ENCODE peak calls at places on chromosomes 4 and X, in seven cellular contexts. One of them, this sample, is unnamed. For H3K36me3, the result is how much of the 10 kb centered on the place peaks cover.

GRCh38 chrX:133749951-133750350 is 235.4 kb downstream of the GPC3 start:
- DNase-seq in tibial nerve: no peak
- DNase-seq in heart left ventricle: no peak
- DNase-seq in psoas muscle: no peak
- DNase-seq in pancreas: no peak
- DNase-seq in cardiac muscle cell: no peak
- DNase-seq in suprapubic skin: no peak
- DNase-seq in this sample: no peak

GRCh38 chr4:519203-519651 is 20.2 kb downstream of the PIGG start:
- DNase-seq in tibial nerve: no peak
- DNase-seq in heart left ventricle: no peak
- DNase-seq in psoas muscle: no peak
- DNase-seq in pancreas: no peak
- DNase-seq in cardiac muscle cell: no peak
- DNase-seq in suprapubic skin: no peak
- DNase-seq in this sample: no peak

GRCh38 chrX:39895228-39896110 is 202.3 kb downstream of the BCOR start:
- DNase-seq in tibial nerve: no peak
- DNase-seq in heart left ventricle: no peak
- DNase-seq in psoas muscle: no peak
- DNase-seq in pancreas: no peak
- DNase-seq in cardiac muscle cell: no peak
- DNase-seq in suprapubic skin: no peak
- DNase-seq in this sample: no peak

GRCh38 chr4:121041307-121042090 is 30.8 kb downstream of the NDNF start:
- DNase-seq in tibial nerve: no peak
- DNase-seq in heart left ventricle: no peak
- DNase-seq in psoas muscle: no peak
- DNase-seq in pancreas: no peak
- DNase-seq in cardiac muscle cell: no peak
- DNase-seq in suprapubic skin: no peak
- DNase-seq in this sample: no peak

GRCh38 chrX:149512225-149512885 is 7.2 kb upstream of the IDS start:
- DNase-seq in tibial nerve: no peak
- DNase-seq in heart left ventricle: no peak
- DNase-seq in psoas muscle: peak
- DNase-seq in pancreas: peak
- DNase-seq in cardiac muscle cell: peak
- DNase-seq in suprapubic skin: no peak
- DNase-seq in this sample: no peak

GRCh38 chr4:186936496-186937375 is 213.1 kb upstream of the FAT1 start:
- DNase-seq in tibial nerve: no peak
- DNase-seq in heart left ventricle: no peak
- DNase-seq in psoas muscle: no peak
- DNase-seq in pancreas: no peak
- DNase-seq in cardiac muscle cell: peak
- DNase-seq in suprapubic skin: no peak
- DNase-seq in this sample: no peak

GRCh38 chr4:25178838-25179261 is 18.6 kb upstream of the SEPSECS start:
- DNase-seq in tibial nerve: no peak
- DNase-seq in heart left ventricle: no peak
- DNase-seq in psoas muscle: no peak
- DNase-seq in pancreas: no peak
- DNase-seq in cardiac muscle cell: no peak
- DNase-seq in suprapubic skin: no peak
- DNase-seq in this sample: no peak

GRCh38 chr4:173264245-173264959 is 69.8 kb downstream of the HMGB2 start:
- DNase-seq in tibial nerve: no peak
- DNase-seq in heart left ventricle: peak
- DNase-seq in psoas muscle: peak
- DNase-seq in pancreas: peak
- DNase-seq in cardiac muscle cell: peak
- DNase-seq in suprapubic skin: no peak
- DNase-seq in this sample: no peak

GRCh38 chr4:183872531-183872930 is 32.6 kb upstream of the STOX2 start:
- DNase-seq in tibial nerve: no peak
- DNase-seq in heart left ventricle: no peak
- DNase-seq in psoas muscle: no peak
- DNase-seq in pancreas: no peak
- DNase-seq in cardiac muscle cell: no peak
- DNase-seq in suprapubic skin: no peak
- DNase-seq in this sample: no peak

GRCh38 chrX:143296521-143296920 is 220.8 kb downstream of the SPANXN3 start:
- DNase-seq in tibial nerve: no peak
- DNase-seq in heart left ventricle: no peak
- DNase-seq in psoas muscle: no peak
- DNase-seq in pancreas: no peak
- DNase-seq in cardiac muscle cell: no peak
- DNase-seq in suprapubic skin: no peak
- DNase-seq in this sample: no peak

GRCh38 chr4:123995939-123996338 is 599.3 kb downstream of the SPRY1 start:
- DNase-seq in tibial nerve: no peak
- DNase-seq in heart left ventricle: no peak
- DNase-seq in psoas muscle: no peak
- DNase-seq in pancreas: no peak
- DNase-seq in cardiac muscle cell: peak
- DNase-seq in suprapubic skin: no peak
- DNase-seq in this sample: no peak

GRCh38 chr4:8215001-8215427 is 15.9 kb downstream of the SH3TC1 start:
- DNase-seq in tibial nerve: no peak
- DNase-seq in heart left ventricle: peak
- DNase-seq in psoas muscle: no peak
- DNase-seq in pancreas: no peak
- DNase-seq in cardiac muscle cell: peak
- DNase-seq in suprapubic skin: no peak
- DNase-seq in this sample: no peak

GRCh38 chrX:117973175-117974075 is 143.2 kb downstream of the KLHL13 start:
- DNase-seq in tibial nerve: no peak
- DNase-seq in heart left ventricle: no peak
- DNase-seq in psoas muscle: no peak
- DNase-seq in pancreas: no peak
- DNase-seq in cardiac muscle cell: no peak
- DNase-seq in suprapubic skin: no peak
- DNase-seq in this sample: no peak

GRCh38 chrX:108494416-108495095 is 54.9 kb downstream of the COL4A5 start:
- DNase-seq in tibial nerve: no peak
- DNase-seq in heart left ventricle: no peak
- DNase-seq in psoas muscle: no peak
- DNase-seq in pancreas: no peak
- DNase-seq in cardiac muscle cell: peak
- DNase-seq in suprapubic skin: no peak
- DNase-seq in this sample: no peak

GRCh38 chr4:76420901-76421581 is at the start of gene CCDC158:
- DNase-seq in tibial nerve: no peak
- DNase-seq in heart left ventricle: peak
- DNase-seq in psoas muscle: peak
- DNase-seq in pancreas: peak
- DNase-seq in cardiac muscle cell: peak
- DNase-seq in suprapubic skin: no peak
- DNase-seq in this sample: no peak

GRCh38 chr4:44448548-44449443 is at the start of gene KCTD8:
- DNase-seq in tibial nerve: peak
- DNase-seq in heart left ventricle: peak
- DNase-seq in psoas muscle: peak
- DNase-seq in pancreas: peak
- DNase-seq in cardiac muscle cell: peak
- DNase-seq in suprapubic skin: peak
- DNase-seq in this sample: peak
- H3K4me3 ChIP-seq in tibial nerve: peak
- H3K4me3 ChIP-seq in heart left ventricle: peak
- H3K4me3 ChIP-seq in psoas muscle: peak
- H3K4me3 ChIP-seq in pancreas: peak
- H3K4me3 ChIP-seq in cardiac muscle cell: peak
- H3K4me3 ChIP-seq in suprapubic skin: peak
- H3K4me3 ChIP-seq in this sample: peak

DNA sequence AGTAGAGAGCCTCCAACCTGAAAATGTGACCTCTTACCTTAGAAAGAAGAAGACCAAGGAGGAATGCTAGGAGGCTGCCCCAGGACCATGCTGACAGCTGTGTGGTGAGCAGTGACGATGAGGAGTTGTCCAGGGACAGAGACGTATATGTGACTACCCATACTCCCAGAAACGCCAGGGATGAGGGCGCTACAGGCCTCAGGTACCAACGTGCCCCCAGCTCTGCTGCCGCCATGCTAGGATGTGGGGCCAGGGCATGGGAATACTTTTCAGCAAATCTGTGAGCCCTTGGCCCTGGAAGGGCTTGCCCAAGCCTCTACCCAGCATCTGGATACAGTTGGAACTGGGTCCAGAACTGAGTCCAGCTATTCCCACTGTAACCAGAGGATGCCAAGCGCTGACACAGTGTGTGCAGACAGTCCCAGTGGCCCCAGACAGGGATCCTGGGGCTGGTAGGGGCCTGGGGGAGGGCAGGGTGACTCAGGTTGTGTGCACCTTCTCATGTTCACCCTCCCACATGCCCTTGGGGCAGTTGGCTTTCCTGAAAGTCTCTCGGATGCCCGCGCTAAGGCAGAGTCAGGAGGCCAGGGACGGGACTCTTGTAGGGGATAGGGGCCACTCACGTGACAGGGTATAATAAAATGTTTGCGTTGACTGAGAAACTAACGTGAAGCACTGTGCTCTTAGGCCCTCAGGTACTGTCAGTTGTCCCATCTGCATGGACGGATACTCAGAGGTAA is 23.9 kb upstream of the FAM193A start:
- DNase-seq in tibial nerve: no peak
- DNase-seq in heart left ventricle: peak
- DNase-seq in psoas muscle: no peak
- DNase-seq in pancreas: no peak
- DNase-seq in cardiac muscle cell: no peak
- DNase-seq in suprapubic skin: no peak
- DNase-seq in this sample: no peak
- H3K36me3 ChIP-seq in tibial nerve: half or more
- H3K36me3 ChIP-seq in heart left ventricle: half or more
- H3K36me3 ChIP-seq in psoas muscle: under half
- H3K36me3 ChIP-seq in pancreas: half or more
- H3K36me3 ChIP-seq in cardiac muscle cell: under half
- H3K36me3 ChIP-seq in suprapubic skin: half or more
- H3K36me3 ChIP-seq in this sample: half or more

GRCh38 chr4:88458091-88458740 is 1.3 kb downstream of the HERC5 start:
- DNase-seq in tibial nerve: no peak
- DNase-seq in heart left ventricle: no peak
- DNase-seq in psoas muscle: no peak
- DNase-seq in pancreas: no peak
- DNase-seq in cardiac muscle cell: no peak
- DNase-seq in suprapubic skin: no peak
- DNase-seq in this sample: no peak

GRCh38 chr4:88451205-88451604 is 5.7 kb upstream of the HERC5 start:
- DNase-seq in tibial nerve: no peak
- DNase-seq in heart left ventricle: no peak
- DNase-seq in psoas muscle: no peak
- DNase-seq in pancreas: no peak
- DNase-seq in cardiac muscle cell: no peak
- DNase-seq in suprapubic skin: no peak
- DNase-seq in this sample: no peak

GRCh38 chr4:88457307-88458090 is 580 bp downstream of the HERC5 start:
- DNase-seq in tibial nerve: no peak
- DNase-seq in heart left ventricle: peak
- DNase-seq in psoas muscle: peak
- DNase-seq in pancreas: peak
- DNase-seq in cardiac muscle cell: peak
- DNase-seq in suprapubic skin: no peak
- DNase-seq in this sample: no peak

GRCh38 chr4:88452941-88453340 is 4.0 kb upstream of the HERC5 start:
- DNase-seq in tibial nerve: no peak
- DNase-seq in heart left ventricle: no peak
- DNase-seq in psoas muscle: no peak
- DNase-seq in pancreas: no peak
- DNase-seq in cardiac muscle cell: no peak
- DNase-seq in suprapubic skin: no peak
- DNase-seq in this sample: no peak

DNA sequence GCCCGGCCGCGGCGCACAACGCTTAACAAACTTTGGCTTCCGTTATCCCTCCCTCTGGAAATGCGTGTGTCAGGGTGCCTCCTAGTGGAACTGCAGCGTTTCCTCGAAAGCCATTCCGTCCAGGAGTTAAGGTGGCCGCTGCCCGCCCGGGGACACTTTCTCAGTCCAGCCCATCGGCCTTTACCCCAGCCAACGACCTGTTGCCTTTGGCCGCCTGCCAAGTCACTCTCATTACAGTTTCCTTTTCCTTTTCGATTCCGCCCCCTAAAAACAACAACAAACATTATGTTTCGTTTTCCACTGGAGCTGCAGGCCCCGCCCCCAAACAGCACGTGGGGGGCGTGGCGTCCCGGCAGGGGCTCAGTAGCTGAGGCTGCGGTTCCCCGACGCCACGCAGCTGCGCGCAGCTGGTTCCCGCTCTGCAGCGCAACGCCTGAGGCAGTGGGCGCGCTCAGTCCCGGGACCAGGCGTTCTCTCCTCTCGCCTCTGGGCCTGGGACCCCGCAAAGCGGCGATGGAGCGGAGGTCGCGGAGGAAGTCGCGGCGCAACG is at the start of gene HERC5:
- DNase-seq in tibial nerve: peak
- DNase-seq in heart left ventricle: peak
- DNase-seq in psoas muscle: peak
- DNase-seq in pancreas: peak
- DNase-seq in cardiac muscle cell: peak
- DNase-seq in suprapubic skin: peak
- DNase-seq in this sample: peak
- TF ChIP-seq CTCF in tibial nerve: peak
- TF ChIP-seq CTCF in heart left ventricle: peak
- TF ChIP-seq CTCF in psoas muscle: peak
- TF ChIP-seq CTCF in pancreas: peak
- TF ChIP-seq CTCF in cardiac muscle cell: peak
- TF ChIP-seq CTCF in suprapubic skin: peak
- TF ChIP-seq CTCF in this sample: peak

DNA sequence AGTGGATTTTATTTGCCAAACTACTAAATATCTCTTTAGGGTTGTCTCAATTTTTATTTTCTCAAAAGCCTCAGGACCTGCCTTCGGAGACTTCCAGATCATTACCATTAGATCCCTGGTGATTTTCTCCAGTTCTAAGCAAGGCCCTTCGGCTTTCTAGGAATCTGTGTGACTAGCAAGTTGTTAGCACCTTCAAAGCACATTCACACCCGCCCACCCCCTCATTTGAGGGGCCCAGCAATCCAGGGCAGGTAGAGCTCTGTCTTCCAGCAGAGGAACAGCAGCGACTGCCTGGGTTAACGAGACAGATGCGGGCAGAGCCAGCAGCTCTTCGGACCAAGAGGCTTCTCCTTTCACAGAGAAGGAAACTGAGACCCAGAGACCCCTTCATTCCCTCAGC is 2.0 kb downstream of the WDR1 start:
- DNase-seq in tibial nerve: no peak
- DNase-seq in heart left ventricle: no peak
- DNase-seq in psoas muscle: no peak
- DNase-seq in pancreas: no peak
- DNase-seq in cardiac muscle cell: no peak
- DNase-seq in suprapubic skin: no peak
- DNase-seq in this sample: no peak
- H3K4me3 ChIP-seq in tibial nerve: peak
- H3K4me3 ChIP-seq in heart left ventricle: peak
- H3K4me3 ChIP-seq in psoas muscle: peak
- H3K4me3 ChIP-seq in pancreas: no peak
- H3K4me3 ChIP-seq in cardiac muscle cell: no peak
- H3K4me3 ChIP-seq in suprapubic skin: peak
- H3K4me3 ChIP-seq in this sample: no peak

This sample was measured in RWPE2.